ENCODE peak calls at places on chromosome 11, in seven cellular contexts. One of them, this sample, is unnamed.

GRCh38 chr11:94183886-94184264 is 55.2 kb downstream of the PANX1 start:
- DNase-seq in choroid plexus epithelial cell: peak
- DNase-seq in cardiac fibroblast: peak
- DNase-seq in AG10803: peak
- DNase-seq in transverse colon: peak
- DNase-seq in thoracic aorta: no peak
- DNase-seq in left ventricle myocardium inferior: peak
- DNase-seq in this sample: no peak

GRCh38 chr11:118051611-118052461 is 25.0 kb upstream of the TMPRSS4 start:
- DNase-seq in choroid plexus epithelial cell: no peak
- DNase-seq in cardiac fibroblast: no peak
- DNase-seq in left ventricle myocardium inferior: no peak
- DNase-seq in AG10803: no peak
- DNase-seq in transverse colon: peak
- DNase-seq in thoracic aorta: no peak
- DNase-seq in this sample: no peak

GRCh38 chr11:119166368-119167076 is 2.0 kb upstream of the NLRX1 start:
- DNase-seq in AG10803: peak
- DNase-seq in cardiac fibroblast: peak
- DNase-seq in choroid plexus epithelial cell: peak
- DNase-seq in left ventricle myocardium inferior: no peak
- DNase-seq in thoracic aorta: no peak
- DNase-seq in transverse colon: no peak
- DNase-seq in this sample: no peak

GRCh38 chr11:88359529-88359928 is 22.0 kb upstream of the CTSC start:
- DNase-seq in AG10803: no peak
- DNase-seq in transverse colon: no peak
- DNase-seq in thoracic aorta: no peak
- DNase-seq in choroid plexus epithelial cell: no peak
- DNase-seq in cardiac fibroblast: no peak
- DNase-seq in left ventricle myocardium inferior: no peak
- DNase-seq in this sample: no peak

GRCh38 chr11:88174627-88175003 is 628 bp downstream of the RAB38 start:
- DNase-seq in AG10803: peak
- DNase-seq in transverse colon: peak
- DNase-seq in left ventricle myocardium inferior: peak
- DNase-seq in cardiac fibroblast: peak
- DNase-seq in thoracic aorta: peak
- DNase-seq in choroid plexus epithelial cell: peak
- DNase-seq in this sample: peak

GRCh38 chr11:125903753-125904659 is at the start of gene DDX25:
- DNase-seq in left ventricle myocardium inferior: no peak
- DNase-seq in transverse colon: no peak
- DNase-seq in AG10803: no peak
- DNase-seq in cardiac fibroblast: no peak
- DNase-seq in choroid plexus epithelial cell: no peak
- DNase-seq in thoracic aorta: no peak
- DNase-seq in this sample: no peak

GRCh38 chr11:96758957-96759356 is 369.1 kb downstream of the JRKL start:
- DNase-seq in AG10803: no peak
- DNase-seq in choroid plexus epithelial cell: no peak
- DNase-seq in thoracic aorta: no peak
- DNase-seq in left ventricle myocardium inferior: no peak
- DNase-seq in transverse colon: no peak
- DNase-seq in cardiac fibroblast: no peak
- DNase-seq in this sample: no peak

GRCh38 chr11:35912883-35913614 is 30.8 kb upstream of the LDLRAD3 start:
- DNase-seq in AG10803: no peak
- DNase-seq in cardiac fibroblast: no peak
- DNase-seq in left ventricle myocardium inferior: no peak
- DNase-seq in choroid plexus epithelial cell: no peak
- DNase-seq in thoracic aorta: no peak
- DNase-seq in transverse colon: no peak
- DNase-seq in this sample: no peak

GRCh38 chr11:44785856-44786606 is 59.3 kb downstream of the TSPAN18 start:
- DNase-seq in choroid plexus epithelial cell: no peak
- DNase-seq in cardiac fibroblast: no peak
- DNase-seq in left ventricle myocardium inferior: no peak
- DNase-seq in transverse colon: no peak
- DNase-seq in AG10803: no peak
- DNase-seq in thoracic aorta: no peak
- DNase-seq in this sample: no peak

GRCh38 chr11:126194121-126194543 is 17.3 kb downstream of the RPUSD4 start:
- DNase-seq in cardiac fibroblast: peak
- DNase-seq in transverse colon: peak
- DNase-seq in AG10803: peak
- DNase-seq in thoracic aorta: no peak
- DNase-seq in choroid plexus epithelial cell: peak
- DNase-seq in left ventricle myocardium inferior: no peak
- DNase-seq in this sample: no peak

GRCh38 chr11:134539285-134539684 is 127.2 kb upstream of the B3GAT1 start:
- DNase-seq in thoracic aorta: no peak
- DNase-seq in choroid plexus epithelial cell: no peak
- DNase-seq in cardiac fibroblast: no peak
- DNase-seq in AG10803: no peak
- DNase-seq in transverse colon: no peak
- DNase-seq in left ventricle myocardium inferior: no peak
- DNase-seq in this sample: no peak

GRCh38 chr11:4886186-4886585 is 4.5 kb downstream of the OR51T1 start:
- DNase-seq in AG10803: no peak
- DNase-seq in transverse colon: no peak
- DNase-seq in thoracic aorta: no peak
- DNase-seq in left ventricle myocardium inferior: no peak
- DNase-seq in choroid plexus epithelial cell: no peak
- DNase-seq in cardiac fibroblast: no peak
- DNase-seq in this sample: no peak

GRCh38 chr11:4884341-4884740 is 2.6 kb downstream of the OR51T1 start:
- DNase-seq in thoracic aorta: no peak
- DNase-seq in choroid plexus epithelial cell: no peak
- DNase-seq in transverse colon: no peak
- DNase-seq in cardiac fibroblast: no peak
- DNase-seq in left ventricle myocardium inferior: no peak
- DNase-seq in AG10803: no peak
- DNase-seq in this sample: no peak

GRCh38 chr11:4881860-4882500 is at the start of gene OR51T1:
- DNase-seq in cardiac fibroblast: peak
- DNase-seq in left ventricle myocardium inferior: no peak
- DNase-seq in choroid plexus epithelial cell: peak
- DNase-seq in transverse colon: no peak
- DNase-seq in thoracic aorta: no peak
- DNase-seq in AG10803: peak
- DNase-seq in this sample: no peak

GRCh38 chr11:4881188-4881587 is 512 bp upstream of the OR51T1 start:
- DNase-seq in thoracic aorta: no peak
- DNase-seq in left ventricle myocardium inferior: no peak
- DNase-seq in cardiac fibroblast: no peak
- DNase-seq in AG10803: no peak
- DNase-seq in transverse colon: no peak
- DNase-seq in choroid plexus epithelial cell: peak
- DNase-seq in this sample: no peak

DNA sequence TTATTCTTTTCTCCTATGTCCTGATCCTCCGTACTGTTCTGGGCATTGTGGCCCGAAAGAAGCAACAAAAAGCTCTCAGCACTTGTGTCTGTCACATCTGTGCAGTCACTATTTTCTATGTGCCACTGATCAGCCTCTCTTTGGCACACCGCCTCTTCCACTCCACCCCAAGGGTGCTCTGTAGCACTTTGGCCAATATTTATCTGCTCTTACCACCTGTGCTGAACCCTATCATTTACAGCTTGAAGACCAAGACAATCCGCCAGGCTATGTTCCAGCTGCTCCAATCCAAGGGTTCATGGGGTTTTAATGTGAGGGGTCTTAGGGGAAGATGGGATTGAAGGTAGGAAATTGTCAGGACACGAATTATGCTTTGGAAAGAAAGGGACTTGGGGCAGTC is 843 bp downstream of the OR51T1 start:
- DNase-seq in transverse colon: no peak
- DNase-seq in left ventricle myocardium inferior: no peak
- DNase-seq in AG10803: no peak
- DNase-seq in cardiac fibroblast: no peak
- DNase-seq in thoracic aorta: no peak
- DNase-seq in choroid plexus epithelial cell: no peak
- DNase-seq in this sample: no peak
- H3K4me3 ChIP-seq in transverse colon: no peak
- H3K4me3 ChIP-seq in left ventricle myocardium inferior: no peak
- H3K4me3 ChIP-seq in AG10803: no peak
- H3K4me3 ChIP-seq in cardiac fibroblast: no peak
- H3K4me3 ChIP-seq in thoracic aorta: no peak
- H3K4me3 ChIP-seq in choroid plexus epithelial cell: no peak
- H3K4me3 ChIP-seq in this sample: no peak

GRCh38 chr11:12888525-12889158 is 120.5 kb upstream of the RASSF10 start:
- DNase-seq in AG10803: peak
- DNase-seq in choroid plexus epithelial cell: peak
- DNase-seq in cardiac fibroblast: peak
- DNase-seq in thoracic aorta: peak
- DNase-seq in transverse colon: peak
- DNase-seq in left ventricle myocardium inferior: peak
- DNase-seq in this sample: peak
- TF ChIP-seq CTCF in AG10803: peak
- TF ChIP-seq CTCF in choroid plexus epithelial cell: peak
- TF ChIP-seq CTCF in cardiac fibroblast: peak
- TF ChIP-seq CTCF in thoracic aorta: peak
- TF ChIP-seq CTCF in transverse colon: peak
- TF ChIP-seq CTCF in left ventricle myocardium inferior: peak
- TF ChIP-seq CTCF in this sample: peak

GRCh38 chr11:2928605-2929510 is at the start of gene PHLDA2:
- DNase-seq in left ventricle myocardium inferior: peak
- DNase-seq in thoracic aorta: no peak
- DNase-seq in choroid plexus epithelial cell: peak
- DNase-seq in cardiac fibroblast: peak
- DNase-seq in transverse colon: peak
- DNase-seq in AG10803: peak
- DNase-seq in this sample: no peak

GRCh38 chr11:2929511-2929879 is 275 bp upstream of the PHLDA2 start:
- DNase-seq in left ventricle myocardium inferior: no peak
- DNase-seq in thoracic aorta: peak
- DNase-seq in AG10803: peak
- DNase-seq in transverse colon: peak
- DNase-seq in cardiac fibroblast: peak
- DNase-seq in choroid plexus epithelial cell: peak
- DNase-seq in this sample: no peak

GRCh38 chr11:2931416-2931746 is 2.2 kb upstream of the PHLDA2 start:
- DNase-seq in transverse colon: no peak
- DNase-seq in thoracic aorta: no peak
- DNase-seq in choroid plexus epithelial cell: no peak
- DNase-seq in left ventricle myocardium inferior: no peak
- DNase-seq in AG10803: no peak
- DNase-seq in cardiac fibroblast: no peak
- DNase-seq in this sample: no peak

GRCh38 chr11:2930705-2931415 is 1.6 kb upstream of the PHLDA2 start:
- DNase-seq in choroid plexus epithelial cell: peak
- DNase-seq in cardiac fibroblast: peak
- DNase-seq in thoracic aorta: no peak
- DNase-seq in transverse colon: peak
- DNase-seq in left ventricle myocardium inferior: peak
- DNase-seq in AG10803: no peak
- DNase-seq in this sample: no peak

DNA sequence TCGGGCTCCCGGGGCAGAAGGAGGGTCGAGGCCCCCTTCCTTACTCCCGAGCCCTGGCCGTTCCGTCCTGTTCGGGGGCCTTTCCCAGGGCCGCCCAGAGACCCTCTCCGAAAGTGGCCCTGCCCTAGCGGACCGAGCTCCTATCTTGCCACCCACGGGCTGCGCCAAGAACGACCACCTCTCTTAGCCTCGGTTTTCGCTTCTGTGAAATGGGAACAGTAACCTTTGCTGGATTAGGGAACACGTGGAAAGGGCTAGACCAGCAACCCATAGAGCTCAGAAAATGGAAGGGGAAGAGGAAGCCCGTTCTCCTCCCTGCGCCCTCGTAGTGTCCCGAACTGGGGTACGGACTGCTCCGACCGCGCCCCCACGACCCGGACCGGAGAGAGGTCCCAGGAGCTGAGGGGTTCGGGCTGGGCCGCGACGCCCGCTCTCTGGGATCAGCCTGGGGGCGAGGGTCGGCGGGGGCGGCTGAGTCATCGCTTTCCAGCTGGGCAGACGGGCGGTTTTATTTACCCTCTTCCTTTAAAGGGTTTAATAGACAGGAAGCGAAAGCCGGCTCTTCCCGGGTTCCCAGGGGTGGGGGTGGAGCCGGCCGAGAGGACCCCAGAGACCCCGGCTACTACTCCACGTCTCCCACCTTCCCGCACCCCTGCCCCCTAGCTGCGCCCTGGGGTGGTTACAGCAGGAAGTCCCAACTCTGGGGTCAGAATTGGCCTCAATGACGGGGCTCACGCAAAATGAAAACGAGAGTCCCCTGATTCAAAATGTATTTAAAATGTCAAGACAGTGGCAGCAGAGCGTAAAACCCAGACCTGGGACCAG is 872 bp upstream of the PHLDA2 start:
- DNase-seq in cardiac fibroblast: peak
- DNase-seq in choroid plexus epithelial cell: peak
- DNase-seq in transverse colon: peak
- DNase-seq in thoracic aorta: no peak
- DNase-seq in left ventricle myocardium inferior: no peak
- DNase-seq in AG10803: peak
- DNase-seq in this sample: no peak
- H3K4me3 ChIP-seq in cardiac fibroblast: peak
- H3K4me3 ChIP-seq in choroid plexus epithelial cell: peak
- H3K4me3 ChIP-seq in transverse colon: peak
- H3K4me3 ChIP-seq in thoracic aorta: peak
- H3K4me3 ChIP-seq in left ventricle myocardium inferior: peak
- H3K4me3 ChIP-seq in AG10803: peak
- H3K4me3 ChIP-seq in this sample: peak

DNA sequence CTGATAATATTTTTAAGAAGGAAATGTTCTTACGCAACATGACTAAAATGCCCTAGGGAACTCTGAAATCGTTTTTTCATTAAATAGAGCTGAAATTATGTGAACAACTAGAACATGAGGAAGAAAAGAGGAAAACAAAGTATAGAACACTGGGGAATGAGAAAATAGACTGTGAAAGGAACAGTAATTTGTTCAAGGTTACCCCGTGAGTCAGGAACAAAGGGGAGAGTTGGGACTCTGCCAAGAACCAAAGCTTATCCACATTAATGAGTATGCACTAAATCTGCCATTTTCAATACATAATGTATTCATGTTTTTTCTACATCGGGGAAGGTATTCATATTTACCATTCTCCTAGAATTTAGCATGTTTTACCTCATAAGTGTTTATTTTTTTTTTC is 961.8 kb upstream of the CCDC90B start:
- DNase-seq in transverse colon: no peak
- DNase-seq in choroid plexus epithelial cell: peak
- DNase-seq in thoracic aorta: no peak
- DNase-seq in AG10803: no peak
- DNase-seq in cardiac fibroblast: peak
- DNase-seq in left ventricle myocardium inferior: no peak
- DNase-seq in this sample: no peak
- TF ChIP-seq CTCF in transverse colon: no peak
- TF ChIP-seq CTCF in choroid plexus epithelial cell: no peak
- TF ChIP-seq CTCF in thoracic aorta: no peak
- TF ChIP-seq CTCF in AG10803: no peak
- TF ChIP-seq CTCF in cardiac fibroblast: no peak
- TF ChIP-seq CTCF in left ventricle myocardium inferior: no peak
- TF ChIP-seq CTCF in this sample: no peak

GRCh38 chr11:10751581-10751940 is 515 bp downstream of the CTR9 start:
- DNase-seq in AG10803: no peak
- DNase-seq in cardiac fibroblast: peak
- DNase-seq in transverse colon: no peak
- DNase-seq in choroid plexus epithelial cell: no peak
- DNase-seq in left ventricle myocardium inferior: no peak
- DNase-seq in thoracic aorta: no peak
- DNase-seq in this sample: no peak
- H3K4me3 ChIP-seq in AG10803: peak
- H3K4me3 ChIP-seq in cardiac fibroblast: peak
- H3K4me3 ChIP-seq in transverse colon: peak
- H3K4me3 ChIP-seq in choroid plexus epithelial cell: peak
- H3K4me3 ChIP-seq in left ventricle myocardium inferior: peak
- H3K4me3 ChIP-seq in thoracic aorta: peak
- H3K4me3 ChIP-seq in this sample: peak